ENCODE peak calls at places on chromosomes 12 and 14, in seven cellular contexts. I is fibroblast of pulmonary artery, J is astrocyte of the cerebellum, N is transverse colon, L is A549, M is right lobe of liver, Z is left lung. C is an unnamed sample.

GRCh38 chr12:131102991-131103609 is 149.4 kb downstream of the ADGRD1 start:
- DNase-seq in I (no peak), J (no peak), N (peak; percentile 57), L (no peak), M (peak; percentile 33), Z (peak; percentile 27), C (peak; percentile 45)

GRCh38 chr14:99195602-99196309 is 76.2 kb downstream of the BCL11B start:
- DNase-seq in I (no peak), J (peak; percentile 40), N (no peak), L (no peak), M (no peak), Z (no peak), C (peak; percentile 33)

GRCh38 chr14:31990959-31991541 is 86.1 kb upstream of the ARHGAP5 start:
- DNase-seq in I (peak; percentile 47), J (no peak), N (no peak), L (no peak), M (no peak), Z (no peak), C (no peak)

GRCh38 chr14:72777636-72778035 is 116.3 kb downstream of the DPF3 start:
- DNase-seq in I (no peak), J (no peak), N (no peak), L (no peak), M (no peak), Z (no peak), C (no peak)

GRCh38 chr12:131202592-131203378 is 249.1 kb downstream of the ADGRD1 start:
- DNase-seq in I (no peak), J (no peak), N (no peak), L (no peak), M (no peak), Z (no peak), C (peak; percentile 19)

GRCh38 chr12:75961878-75962277 is 69.7 kb downstream of the PHLDA1 start:
- DNase-seq in I (no peak), J (no peak), N (no peak), L (no peak), M (no peak), Z (no peak), C (no peak)

GRCh38 chr12:26125451-26126339 is 858 bp upstream of the BHLHE41 start:
- DNase-seq in I (peak; percentile 72), J (no peak), N (peak; percentile 83), L (peak; percentile 82), M (peak; percentile 77), Z (peak; percentile 75), C (peak; percentile 64)

GRCh38 chr12:68455676-68456345 is 123.6 kb upstream of the MDM1 start:
- DNase-seq in I (peak; percentile 49), J (no peak), N (no peak), L (no peak), M (no peak), Z (no peak), C (no peak)

GRCh38 chr14:91310620-91311283 is 66.2 kb upstream of the GPR68 start:
- DNase-seq in I (no peak), J (no peak), N (no peak), L (no peak), M (no peak), Z (no peak), C (no peak)

GRCh38 chr12:50351120-50352043 is 45.0 kb downstream of the FAM186A start:
- DNase-seq in I (peak; percentile 15), J (no peak), N (peak; percentile 24), L (peak; percentile 36), M (no peak), Z (no peak), C (no peak)

GRCh38 chr14:101469382-101470251 is 91.7 kb upstream of the DIO3 start:
- DNase-seq in I (no peak), J (no peak), N (no peak), L (no peak), M (no peak), Z (peak; percentile 27), C (no peak)

GRCh38 chr14:51095854-51096823 is 1.2 kb upstream of the TRIM9 start:
- DNase-seq in I (peak; percentile 29), J (no peak), N (peak; percentile 18), L (peak; percentile 19), M (no peak), Z (no peak), C (no peak)

GRCh38 chr12:92362785-92363184 is 217.1 kb upstream of the BTG1 start:
- DNase-seq in I (no peak), J (no peak), N (no peak), L (no peak), M (no peak), Z (no peak), C (no peak)

GRCh38 chr12:51848843-51849735 is 571 bp upstream of the FIGNL2 start:
- DNase-seq in I (no peak), J (no peak), N (no peak), L (no peak), M (no peak), Z (no peak), C (no peak)

GRCh38 chr14:71525663-71526246 is 406.5 kb upstream of the RGS6 start:
- DNase-seq in I (no peak), J (no peak), N (no peak), L (no peak), M (no peak), Z (no peak), C (no peak)

GRCh38 chr12:26524862-26525465 is 308.0 kb downstream of the ITPR2 start:
- DNase-seq in I (peak; percentile 57), J (no peak), N (peak; percentile 10), L (peak; percentile 43), M (no peak), Z (no peak), C (no peak)

GRCh38 chr14:81313200-81313599 is 86.9 kb downstream of the STON2 start:
- DNase-seq in I (no peak), J (no peak), N (no peak), L (no peak), M (no peak), Z (no peak), C (no peak)

GRCh38 chr12:47601071-47601470 is 104.8 kb downstream of the RPAP3 start:
- DNase-seq in I (no peak), J (no peak), N (no peak), L (no peak), M (no peak), Z (no peak), C (no peak)

GRCh38 chr12:72230589-72230988 is 41.6 kb upstream of the TRHDE start:
- DNase-seq in I (peak; percentile 43), J (no peak), N (no peak), L (no peak), M (no peak), Z (no peak), C (no peak)

GRCh38 chr12:14952295-14952995 is 9.0 kb downstream of the ARHGDIB start:
- DNase-seq in I (peak; percentile 98), J (peak; percentile 63), N (peak; percentile 26), L (peak; percentile 87), M (no peak), Z (no peak), C (peak; percentile 73)

GRCh38 chr14:75993567-75994041 is 8.0 kb downstream of the IFT43 start:
- DNase-seq in I (no peak), J (no peak), N (no peak), L (no peak), M (no peak), Z (no peak), C (no peak)

GRCh38 chr12:58349161-58349560 is 407.8 kb downstream of the ATP23 start:
- DNase-seq in I (peak; percentile 51), J (no peak), N (no peak), L (no peak), M (no peak), Z (no peak), C (no peak)

GRCh38 chr12:83161451-83161850 is 474.7 kb downstream of the TMTC2 start:
- DNase-seq in I (no peak), J (peak; percentile 49), N (no peak), L (no peak), M (no peak), Z (no peak), C (no peak)

GRCh38 chr14:101965145-101965531 is 765 bp downstream of the DYNC1H1 start:
- DNase-seq in I (peak; percentile 61), J (peak; percentile 23), N (peak; percentile 80), L (peak; percentile 70), M (peak; percentile 78), Z (peak; percentile 80), C (peak; percentile 72)

GRCh38 chr12:121930862-121931261 is 12.5 kb downstream of the CFAP251 start:
- DNase-seq in I (no peak), J (no peak), N (no peak), L (no peak), M (no peak), Z (no peak), C (no peak)
- TF ChIP-seq CTCF in I (no peak), J (no peak), N (no peak), L (no peak), M (no peak), Z (no peak), C (no peak)

GRCh38 chr14:60195179-60195810 is 30.1 kb upstream of the DHRS7 start:
- DNase-seq in I (peak; percentile 3), J (no peak), N (no peak), L (peak; percentile 7), M (no peak), Z (no peak), C (no peak)
- TF ChIP-seq CTCF in I (no peak), J (no peak), N (peak; percentile 13), L (no peak), M (no peak), Z (no peak), C (peak; percentile 13)

DNA sequence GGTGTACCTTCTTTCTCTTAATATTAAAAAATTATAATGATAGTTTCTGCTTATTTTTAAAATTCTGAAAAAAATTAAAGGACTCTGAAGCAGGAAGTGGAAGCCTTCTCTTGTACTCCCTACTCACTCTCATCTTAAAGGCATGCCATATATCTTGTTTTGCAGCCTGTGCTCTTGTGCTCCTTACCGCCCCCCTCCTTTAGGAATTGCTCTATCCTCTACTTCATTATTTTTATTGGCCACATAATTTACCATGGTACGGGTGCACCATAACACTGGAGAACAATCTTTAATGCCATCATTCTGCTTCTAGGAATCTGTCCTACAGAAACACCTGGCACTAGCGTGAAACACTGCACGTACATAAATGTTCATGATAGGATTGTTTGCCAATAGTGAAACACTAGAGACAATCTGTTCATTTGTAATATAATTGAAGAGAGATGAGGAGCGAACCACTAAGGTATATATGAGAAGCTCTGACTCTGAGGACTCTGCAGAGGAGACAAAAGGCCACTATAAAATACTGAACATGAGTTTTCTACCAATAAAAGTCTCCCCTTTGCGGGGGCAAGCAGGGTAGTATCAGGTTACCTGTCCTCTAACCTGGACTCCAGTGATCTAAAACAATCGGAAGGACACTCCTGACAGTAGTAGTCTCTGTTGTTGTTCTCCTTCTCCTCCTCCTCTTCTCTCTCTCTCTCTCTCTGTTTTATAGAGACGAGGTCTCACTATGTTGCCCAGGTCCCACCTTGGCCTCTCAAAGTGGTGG is 6.3 kb upstream of the NYNRIN start:
- DNase-seq in I (peak; percentile 75), J (no peak), N (no peak), L (peak; percentile 62), M (no peak), Z (no peak), C (no peak)
- TF ChIP-seq CTCF in I (peak; percentile 38), J (no peak), N (no peak), L (peak; percentile 21), M (no peak), Z (no peak), C (no peak)

GRCh38 chr12:8157484-8158198 is 826 bp downstream of the ZNF705A start:
- DNase-seq in I (no peak), J (no peak), N (no peak), L (peak; percentile 69), M (no peak), Z (no peak), C (no peak)

GRCh38 chr12:8156416-8156815 is 399 bp upstream of the ZNF705A start:
- DNase-seq in I (no peak), J (no peak), N (no peak), L (no peak), M (no peak), Z (no peak), C (no peak)

GRCh38 chr12:8154526-8154925 is 2.3 kb upstream of the ZNF705A start:
- DNase-seq in I (no peak), J (no peak), N (no peak), L (no peak), M (no peak), Z (no peak), C (no peak)

GRCh38 chr12:8156845-8157244 is at the start of gene ZNF705A:
- DNase-seq in I (peak; percentile 78), J (peak; percentile 40), N (no peak), L (peak; percentile 76), M (no peak), Z (no peak), C (no peak)
- TF ChIP-seq CTCF in I (no peak), J (no peak), N (no peak), L (no peak), M (no peak), Z (no peak), C (no peak)